ENCODE peak calls at places on chromosomes 6 and 20, in six cellular contexts. Y is neuronal stem cell, M is IMR-90, E is mesendoderm, S is H9, C is H1. D is an unnamed sample.

GRCh38 chr6:69802995-69803394 is 6.2 kb upstream of the LMBRD1 start:
- DNase-seq in E (no peak), C (no peak), Y (no peak), M (no peak), S (peak; percentile 45), D (no peak)

GRCh38 chr6:170266061-170266825 is 24.6 kb downstream of the DLL1 start:
- DNase-seq in Y (no peak), C (no peak), M (no peak), E (no peak), S (no peak), D (no peak)

GRCh38 chr6:12467706-12468670 is 177.8 kb downstream of the EDN1 start:
- DNase-seq in S (no peak), C (no peak), E (no peak), Y (no peak), M (peak; percentile 32), D (no peak)

GRCh38 chr6:7540595-7540994 is 876 bp upstream of the DSP start:
- DNase-seq in C (no peak), Y (no peak), S (peak; percentile 52), E (peak; percentile 84), M (no peak), D (peak; percentile 18)

GRCh38 chr6:56541736-56542366 is 100.8 kb downstream of the DST start:
- DNase-seq in S (no peak), E (no peak), Y (no peak), C (no peak), M (no peak), D (peak; percentile 32)

GRCh38 chr6:28589234-28589951 is 63.7 kb downstream of the GPX5 start:
- DNase-seq in E (peak; percentile 100), M (peak; percentile 95), Y (peak; percentile 67), S (peak; percentile 93), C (peak; percentile 90), D (peak; percentile 92)

GRCh38 chr6:12354499-12354898 is 64.3 kb downstream of the EDN1 start:
- DNase-seq in C (no peak), M (peak; percentile 47), E (peak; percentile 75), Y (no peak), S (peak; percentile 63), D (peak; percentile 86)

GRCh38 chr20:59976196-59976847 is 18.1 kb downstream of the CDH26 start:
- DNase-seq in Y (no peak), M (peak; percentile 49), S (no peak), E (no peak), C (no peak), D (no peak)

GRCh38 chr6:56040271-56040670 is 164.9 kb upstream of the BMP5 start:
- DNase-seq in E (no peak), S (no peak), M (peak; percentile 77), Y (no peak), C (no peak), D (peak; percentile 63)

GRCh38 chr20:19683168-19683567 is 74.9 kb upstream of the RIN2 start:
- DNase-seq in E (no peak), S (no peak), M (no peak), C (no peak), Y (no peak), D (no peak)

GRCh38 chr6:141077355-141078333 is 1055.1 kb upstream of the GJE1 start:
- DNase-seq in C (peak; percentile 50), S (peak; percentile 74), M (no peak), E (peak; percentile 81), Y (peak; percentile 6), D (peak; percentile 11)

GRCh38 chr6:121523628-121524027 is 88.2 kb downstream of the GJA1 start:
- DNase-seq in M (peak; percentile 14), E (peak; percentile 7), Y (no peak), C (no peak), S (no peak), D (peak; percentile 38)

GRCh38 chr6:149454405-149454848 is 30.4 kb downstream of the ZC3H12D start:
- DNase-seq in S (no peak), Y (no peak), E (no peak), C (no peak), M (peak; percentile 84), D (peak; percentile 69)

GRCh38 chr20:20024942-20025341 is 7.8 kb downstream of the NAA20 start:
- DNase-seq in Y (no peak), E (peak; percentile 59), C (no peak), M (peak; percentile 70), S (no peak), D (peak; percentile 27)

GRCh38 chr6:36838896-36839818 is at the start of gene CPNE5:
- DNase-seq in Y (no peak), S (no peak), M (no peak), E (peak; percentile 35), C (peak; percentile 63), D (no peak)

GRCh38 chr6:40474937-40475336 is 112.2 kb downstream of the LRFN2 start:
- DNase-seq in M (no peak), C (no peak), E (no peak), Y (no peak), S (no peak), D (no peak)

GRCh38 chr6:132298344-132298949 is 102.8 kb downstream of the MOXD1 start:
- DNase-seq in Y (no peak), M (peak; percentile 62), S (peak; percentile 33), E (peak; percentile 62), C (peak; percentile 53), D (peak; percentile 56)

GRCh38 chr6:36038120-36038876 is 10.7 kb downstream of the MAPK14 start:
- DNase-seq in M (no peak), E (no peak), S (no peak), C (no peak), Y (no peak), D (no peak)

GRCh38 chr20:43916875-43917371 is 2.3 kb downstream of the TOX2 start:
- DNase-seq in S (no peak), C (no peak), E (peak; percentile 35), Y (no peak), M (peak; percentile 45), D (peak; percentile 61)

GRCh38 chr6:78243519-78243918 is 590.7 kb downstream of the MEI4 start:
- DNase-seq in M (peak; percentile 8), S (no peak), C (no peak), E (no peak), Y (no peak), D (peak; percentile 55)

GRCh38 chr6:135106611-135107010 is 52.0 kb upstream of the HBS1L start:
- DNase-seq in M (no peak), E (no peak), C (no peak), Y (no peak), S (no peak), D (no peak)

GRCh38 chr6:63923139-63923739 is 287.6 kb downstream of the PHF3 start:
- DNase-seq in E (peak; percentile 25), Y (no peak), C (no peak), M (peak; percentile 51), S (no peak), D (peak; percentile 49)

GRCh38 chr6:43355862-43356590 is 13.4 kb downstream of the ZNF318 start:
- DNase-seq in Y (no peak), S (peak; percentile 40), M (peak; percentile 15), E (peak; percentile 83), C (no peak), D (no peak)

GRCh38 chr6:118869350-118869749 is 24.6 kb upstream of the ASF1A start:
- DNase-seq in E (no peak), S (no peak), C (no peak), Y (no peak), M (peak; percentile 42), D (peak; percentile 24)

GRCh38 chr6:117505337-117505736 is 22.9 kb downstream of the DCBLD1 start:
- DNase-seq in M (peak; percentile 95), C (no peak), E (no peak), S (no peak), Y (no peak), D (peak; percentile 83)

GRCh38 chr6:117509021-117509420 is 26.5 kb downstream of the DCBLD1 start:
- DNase-seq in C (no peak), Y (no peak), E (no peak), M (no peak), S (no peak), D (no peak)

GRCh38 chr6:117506180-117506835 is 23.8 kb downstream of the DCBLD1 start:
- DNase-seq in M (peak; percentile 83), S (no peak), C (no peak), E (no peak), Y (no peak), D (no peak)

GRCh38 chr6:117512056-117512828 is 29.8 kb downstream of the DCBLD1 start:
- DNase-seq in Y (no peak), E (no peak), C (no peak), M (no peak), S (no peak), D (no peak)

DNA sequence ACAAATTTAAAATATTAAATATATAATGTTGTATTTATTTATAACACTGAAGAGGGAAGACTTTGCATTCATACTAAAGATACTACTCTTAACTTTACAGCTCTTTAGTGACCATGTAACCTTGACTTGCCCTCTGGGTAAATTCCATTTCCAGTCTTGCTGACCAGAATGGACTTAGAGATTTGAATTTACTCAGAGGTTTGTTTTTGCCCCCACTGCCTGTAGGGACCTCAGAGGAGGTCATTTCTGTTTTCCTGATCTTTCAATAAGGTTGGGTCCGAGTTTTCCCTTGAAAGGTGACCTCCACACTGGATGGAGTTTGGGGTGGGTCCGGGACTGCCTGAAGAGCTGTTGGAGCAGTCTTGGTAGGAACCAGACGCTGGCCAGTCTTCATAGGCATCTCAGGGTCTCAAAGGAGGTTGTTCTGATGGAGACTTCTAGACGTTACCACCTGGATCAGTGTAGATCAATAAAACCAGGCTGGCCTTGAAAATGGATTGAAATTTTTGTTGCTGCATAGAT is 26.0 kb downstream of the DCBLD1 start:
- DNase-seq in S (no peak), Y (no peak), C (no peak), M (no peak), E (no peak), D (no peak)
- H2AK5ac ChIP-seq in S (no peak overlapping the region), Y (no peak overlapping the region), C (no peak overlapping the region), M (no peak overlapping the region), E (no peak overlapping the region), D (peak overlapping the region; percentile 23)

DNA sequence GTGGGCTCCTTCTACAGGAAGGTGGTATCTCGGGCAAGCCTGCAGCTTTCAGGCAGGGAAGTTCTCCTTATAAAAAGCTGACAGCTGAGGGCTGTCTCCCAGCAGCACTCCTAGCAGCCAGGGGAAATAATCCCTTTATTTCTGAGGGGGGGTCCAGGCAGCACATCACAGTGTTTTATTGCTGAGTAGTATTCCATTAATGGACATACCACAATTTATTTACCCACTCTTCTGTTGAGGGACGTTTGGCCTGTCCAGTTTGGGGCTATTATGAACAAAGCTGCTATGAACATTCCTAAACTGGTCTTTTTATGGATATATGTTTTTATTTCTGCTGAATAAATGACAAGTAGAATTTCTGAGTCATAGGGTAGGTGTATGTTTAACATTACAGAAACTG is 20.0 kb upstream of the PHACTR2 start:
- DNase-seq in S (no peak), Y (no peak), C (no peak), M (no peak), E (no peak), D (no peak)
- H2AK5ac ChIP-seq in S (no peak overlapping the region), Y (no peak overlapping the region), C (no peak overlapping the region), M (no peak overlapping the region), E (no peak overlapping the region), D (no peak overlapping the region)

GRCh38 chr6:71404967-71405278 is 116.3 kb downstream of the OGFRL1 start:
- DNase-seq in S (no peak), E (no peak), Y (no peak), M (no peak), C (no peak), D (no peak)
- H2AK5ac ChIP-seq in S (no peak overlapping the region), E (no peak overlapping the region), Y (no peak overlapping the region), M (no peak overlapping the region), C (no peak overlapping the region), D (no peak overlapping the region)

DNA sequence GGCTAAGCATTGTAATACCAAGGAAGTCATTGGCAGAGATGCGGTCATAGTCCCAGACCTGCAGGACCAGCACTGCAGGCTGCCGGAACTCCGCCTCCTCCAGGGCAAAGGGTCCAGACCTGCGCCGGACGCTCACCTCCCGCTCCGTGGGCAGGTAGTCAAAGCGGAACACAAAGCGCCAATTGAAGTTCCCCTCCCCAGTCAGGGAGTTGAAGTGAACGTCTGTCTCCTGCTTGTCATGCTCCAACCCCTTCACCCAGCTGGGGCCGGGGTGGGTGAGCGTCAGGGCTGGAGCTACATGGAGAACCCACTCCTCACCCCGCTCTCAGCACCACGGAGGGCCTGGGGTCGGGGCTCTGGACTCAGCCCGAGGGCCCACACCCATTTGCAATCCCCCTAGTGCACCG is 18.2 kb downstream of the ERGIC3 start:
- DNase-seq in Y (no peak), M (no peak), S (peak; percentile 53), E (peak; percentile 29), C (no peak), D (no peak)
- H2AK5ac ChIP-seq in Y (no peak overlapping the region), M (no peak overlapping the region), S (no peak overlapping the region), E (no peak overlapping the region), C (no peak overlapping the region), D (no peak overlapping the region)

D was measured in mesenchymal stem cell.